ENCODE peak calls at places on chromosomes 1 and 21, in five cellular contexts. J is glutamatergic neuron, Q is endothelial cell, V is IMR-90, M is osteocyte. A is an unnamed sample.
A peak's percentile ranks its signal among the peaks of the same experiment; 100 is the strongest.

GRCh38 chr1:89566761-89567174 is 42.1 kb downstream of the LRRC8B start:
- DNase-seq in J (peak; percentile 24), Q (no peak), V (peak; percentile 13), M (no peak), A (no peak)

GRCh38 chr1:192839164-192840066 is 30.6 kb downstream of the RGS2 start:
- DNase-seq in J (no peak), Q (no peak), V (no peak), M (no peak), A (no peak)

GRCh38 chr1:34870395-34870794 is 10.8 kb upstream of the SMIM12 start:
- DNase-seq in J (peak; percentile 69), Q (no peak), V (no peak), M (no peak), A (no peak)

GRCh38 chr1:71834570-71835441 is 447.5 kb downstream of the NEGR1 start:
- DNase-seq in J (peak; percentile 29), Q (no peak), V (peak; percentile 2), M (no peak), A (no peak)

GRCh38 chr1:49229555-49229954 is 452.9 kb upstream of the BEND5 start:
- DNase-seq in J (peak; percentile 19), Q (no peak), V (no peak), M (no peak), A (no peak)

GRCh38 chr1:222424826-222425225 is 123.1 kb downstream of the HHIPL2 start:
- DNase-seq in J (no peak), Q (no peak), V (no peak), M (no peak), A (no peak)

GRCh38 chr1:40637617-40638016 is 27.9 kb downstream of the RIMS3 start:
- DNase-seq in J (no peak), Q (no peak), V (no peak), M (no peak), A (no peak)

GRCh38 chr21:43754948-43755781 is 20.9 kb downstream of the CSTB start:
- DNase-seq in J (no peak), Q (no peak), V (no peak), M (no peak), A (no peak)

GRCh38 chr1:152013664-152014237 is 20.1 kb upstream of the S100A10 start:
- DNase-seq in J (peak; percentile 56), Q (peak; percentile 59), V (peak; percentile 56), M (no peak), A (peak; percentile 72)
- TF ChIP-seq CTCF in J (peak; percentile 28), Q (no peak), V (peak; percentile 60), M (peak; percentile 70), A (peak; percentile 70)

DNA sequence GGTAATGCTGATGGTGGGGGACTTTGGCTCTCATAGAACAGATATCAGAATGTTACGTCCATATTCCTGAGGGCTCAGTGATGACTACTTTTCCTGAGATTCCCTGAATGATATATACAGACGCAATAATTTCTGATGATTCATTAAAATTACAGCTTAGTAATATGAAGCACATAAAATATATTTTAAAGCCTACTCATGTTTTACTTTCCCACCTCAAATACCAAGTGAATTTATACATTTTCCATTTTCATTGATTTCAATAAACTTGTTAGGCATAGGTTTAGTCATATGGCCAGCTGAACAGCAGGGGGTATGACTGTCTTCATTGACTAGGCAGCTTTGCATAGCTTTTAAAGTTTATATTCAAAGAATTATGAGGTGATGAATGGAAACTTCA is 26.2 kb upstream of the PDC start:
- DNase-seq in J (no peak), Q (no peak), V (peak; percentile 67), M (no peak), A (no peak)
- TF ChIP-seq CTCF in J (no peak), Q (no peak), V (peak; percentile 29), M (no peak), A (no peak)

GRCh38 chr1:18608534-18608933 is 22.1 kb upstream of the PAX7 start:
- DNase-seq in J (no peak), Q (no peak), V (no peak), M (no peak), A (no peak)
- TF ChIP-seq CTCF in J (peak; percentile 18), Q (peak; percentile 29), V (no peak), M (no peak), A (no peak)

GRCh38 chr1:156490401-156491032 is 10.1 kb downstream of the MEF2D start:
- DNase-seq in J (peak; percentile 81), Q (peak; percentile 43), V (no peak), M (no peak), A (peak; percentile 44)
- TF ChIP-seq CTCF in J (peak; percentile 56), Q (peak; percentile 12), V (peak; percentile 27), M (peak; percentile 20), A (no peak)

GRCh38 chr1:5910276-5910620 is 82.0 kb downstream of the NPHP4 start:
- DNase-seq in J (no peak), Q (no peak), V (no peak), M (peak; percentile 77), A (no peak)
- TF ChIP-seq CTCF in J (no peak), Q (no peak), V (no peak), M (no peak), A (no peak)

GRCh38 chr1:47951026-47951425 is 46.2 kb downstream of the TRABD2B start:
- DNase-seq in J (no peak), Q (no peak), V (no peak), M (no peak), A (no peak)

GRCh38 chr1:47950481-47950880 is 46.7 kb downstream of the TRABD2B start:
- DNase-seq in J (no peak), Q (no peak), V (no peak), M (no peak), A (no peak)

GRCh38 chr1:47953661-47954060 is 43.5 kb downstream of the TRABD2B start:
- DNase-seq in J (no peak), Q (no peak), V (no peak), M (no peak), A (no peak)

GRCh38 chr1:47948126-47948525 is 49.1 kb downstream of the TRABD2B start:
- DNase-seq in J (no peak), Q (peak; percentile 31), V (no peak), M (no peak), A (peak; percentile 19)

GRCh38 chr1:47951545-47952235 is 45.5 kb downstream of the TRABD2B start:
- DNase-seq in J (no peak), Q (no peak), V (no peak), M (no peak), A (no peak)
- TF ChIP-seq CTCF in J (no peak), Q (no peak), V (no peak), M (no peak), A (no peak)

GRCh38 chr1:156616463-156616862 is 2.8 kb upstream of the HAPLN2 start:
- DNase-seq in J (no peak), Q (peak; percentile 36), V (peak; percentile 45), M (no peak), A (no peak)
- TF ChIP-seq CTCF in J (no peak), Q (no peak), V (peak; percentile 2), M (no peak), A (no peak)

GRCh38 chr1:169348356-169349036 is 19.1 kb downstream of the NME7 start:
- DNase-seq in J (no peak), Q (peak; percentile 29), V (peak; percentile 68), M (no peak), A (no peak)
- TF ChIP-seq CTCF in J (peak; percentile 87), Q (peak; percentile 93), V (peak; percentile 86), M (peak; percentile 86), A (peak; percentile 91)

GRCh38 chr1:11058595-11059165 is 1.1 kb downstream of the SRM start:
- DNase-seq in J (no peak), Q (no peak), V (no peak), M (no peak), A (no peak)

GRCh38 chr1:11059166-11059989 is 440 bp downstream of the SRM start:
- DNase-seq in J (peak; percentile 52), Q (no peak), V (no peak), M (no peak), A (no peak)

GRCh38 chr1:11058026-11058425 is 1.8 kb downstream of the SRM start:
- DNase-seq in J (no peak), Q (no peak), V (no peak), M (no peak), A (no peak)

GRCh38 chr1:11061652-11062365 is 2.0 kb upstream of the SRM start:
- DNase-seq in J (no peak), Q (no peak), V (no peak), M (no peak), A (no peak)

GRCh38 chr1:11059990-11060948 is at the start of gene SRM:
- DNase-seq in J (peak; percentile 94), Q (peak; percentile 93), V (peak; percentile 87), M (peak; percentile 95), A (peak; percentile 83)
- TF ChIP-seq CTCF in J (peak; percentile 26), Q (peak; percentile 50), V (peak; percentile 43), M (peak; percentile 64), A (no peak)

DNA sequence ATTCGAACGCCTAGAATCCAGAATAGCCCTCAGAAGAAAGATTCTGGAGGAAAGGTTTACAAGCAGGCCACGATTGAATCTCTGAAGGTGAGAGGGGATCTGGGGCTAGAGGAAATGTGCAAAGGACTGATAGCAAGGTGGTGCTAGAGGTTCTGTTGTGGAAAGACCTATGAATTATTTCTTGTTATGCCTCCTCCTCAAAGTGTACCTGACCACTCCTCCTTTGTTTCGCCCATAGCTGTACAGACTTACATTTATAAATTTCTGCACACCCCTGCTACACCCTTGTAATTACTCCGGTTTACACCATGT is 986 bp downstream of the TCEANC2 start:
- DNase-seq in J (no peak), Q (no peak), V (no peak), M (no peak), A (no peak)
- TF ChIP-seq CTCF in J (no peak), Q (no peak), V (no peak), M (no peak), A (no peak)